ENCODE peak calls at places on chromosomes 3 and 15, in ten cellular contexts. One of them, this sample, is unnamed.

GRCh38 chr15:99566157-99566900 is 545 bp downstream of the MEF2A start:
- DNase-seq in AG09309: no peak
- DNase-seq in activated CD8-positive, alpha-beta memory T cell treated with anti-CD3 and anti-CD28 coated beads, Interleukin-2, amount 50 U/mL, for 48 hours: peak
- DNase-seq in GM19239: no peak
- DNase-seq in astrocyte of the spinal cord: peak
- DNase-seq in HT1080: peak
- DNase-seq in T-helper 1 cell: peak
- DNase-seq in HFF-Myc: no peak
- DNase-seq in HTR-8/SVneo: peak
- DNase-seq in activated T-cell treated with anti-CD3 and anti-CD28 coated beads for 1 hour: no peak
- DNase-seq in this sample: peak

GRCh38 chr3:40018369-40018768 is 209.0 kb downstream of the MYRIP start:
- DNase-seq in GM19239: no peak
- DNase-seq in activated CD8-positive, alpha-beta memory T cell treated with anti-CD3 and anti-CD28 coated beads, Interleukin-2, amount 50 U/mL, for 48 hours: no peak
- DNase-seq in HT1080: peak
- DNase-seq in HFF-Myc: no peak
- DNase-seq in activated T-cell treated with anti-CD3 and anti-CD28 coated beads for 1 hour: no peak
- DNase-seq in astrocyte of the spinal cord: no peak
- DNase-seq in HTR-8/SVneo: no peak
- DNase-seq in AG09309: no peak
- DNase-seq in T-helper 1 cell: no peak
- DNase-seq in this sample: no peak

GRCh38 chr15:31302029-31302657 is 24.5 kb upstream of the KLF13 start:
- DNase-seq in AG09309: no peak
- DNase-seq in astrocyte of the spinal cord: no peak
- DNase-seq in HT1080: no peak
- DNase-seq in HTR-8/SVneo: no peak
- DNase-seq in T-helper 1 cell: no peak
- DNase-seq in activated CD8-positive, alpha-beta memory T cell treated with anti-CD3 and anti-CD28 coated beads, Interleukin-2, amount 50 U/mL, for 48 hours: no peak
- DNase-seq in activated T-cell treated with anti-CD3 and anti-CD28 coated beads for 1 hour: no peak
- DNase-seq in HFF-Myc: no peak
- DNase-seq in GM19239: no peak
- DNase-seq in this sample: no peak

GRCh38 chr3:9149566-9149965 is 99.9 kb downstream of the SRGAP3 start:
- DNase-seq in astrocyte of the spinal cord: no peak
- DNase-seq in activated T-cell treated with anti-CD3 and anti-CD28 coated beads for 1 hour: no peak
- DNase-seq in GM19239: no peak
- DNase-seq in T-helper 1 cell: no peak
- DNase-seq in AG09309: no peak
- DNase-seq in HTR-8/SVneo: no peak
- DNase-seq in HFF-Myc: no peak
- DNase-seq in HT1080: no peak
- DNase-seq in activated CD8-positive, alpha-beta memory T cell treated with anti-CD3 and anti-CD28 coated beads, Interleukin-2, amount 50 U/mL, for 48 hours: no peak
- DNase-seq in this sample: peak

GRCh38 chr3:43087249-43087776 is 18.6 kb downstream of the POMGNT2 start:
- DNase-seq in HT1080: no peak
- DNase-seq in HFF-Myc: no peak
- DNase-seq in astrocyte of the spinal cord: no peak
- DNase-seq in HTR-8/SVneo: no peak
- DNase-seq in activated T-cell treated with anti-CD3 and anti-CD28 coated beads for 1 hour: no peak
- DNase-seq in AG09309: no peak
- DNase-seq in T-helper 1 cell: no peak
- DNase-seq in activated CD8-positive, alpha-beta memory T cell treated with anti-CD3 and anti-CD28 coated beads, Interleukin-2, amount 50 U/mL, for 48 hours: no peak
- DNase-seq in GM19239: no peak
- DNase-seq in this sample: no peak

GRCh38 chr3:54874816-54875556 is 52.9 kb downstream of the LRTM1 start:
- DNase-seq in GM19239: no peak
- DNase-seq in HTR-8/SVneo: no peak
- DNase-seq in activated T-cell treated with anti-CD3 and anti-CD28 coated beads for 1 hour: no peak
- DNase-seq in HT1080: no peak
- DNase-seq in HFF-Myc: no peak
- DNase-seq in AG09309: no peak
- DNase-seq in activated CD8-positive, alpha-beta memory T cell treated with anti-CD3 and anti-CD28 coated beads, Interleukin-2, amount 50 U/mL, for 48 hours: no peak
- DNase-seq in astrocyte of the spinal cord: no peak
- DNase-seq in T-helper 1 cell: no peak
- DNase-seq in this sample: no peak

GRCh38 chr3:128051459-128051836 is 789 bp upstream of the SEC61A1 start:
- DNase-seq in astrocyte of the spinal cord: peak
- DNase-seq in GM19239: no peak
- DNase-seq in HT1080: no peak
- DNase-seq in activated CD8-positive, alpha-beta memory T cell treated with anti-CD3 and anti-CD28 coated beads, Interleukin-2, amount 50 U/mL, for 48 hours: no peak
- DNase-seq in T-helper 1 cell: no peak
- DNase-seq in AG09309: no peak
- DNase-seq in activated T-cell treated with anti-CD3 and anti-CD28 coated beads for 1 hour: no peak
- DNase-seq in HTR-8/SVneo: peak
- DNase-seq in HFF-Myc: no peak
- DNase-seq in this sample: no peak

GRCh38 chr15:67149859-67150824 is 84.7 kb downstream of the SMAD3 start:
- DNase-seq in T-helper 1 cell: peak
- DNase-seq in activated T-cell treated with anti-CD3 and anti-CD28 coated beads for 1 hour: no peak
- DNase-seq in astrocyte of the spinal cord: peak
- DNase-seq in GM19239: no peak
- DNase-seq in HFF-Myc: peak
- DNase-seq in HT1080: peak
- DNase-seq in HTR-8/SVneo: peak
- DNase-seq in AG09309: peak
- DNase-seq in activated CD8-positive, alpha-beta memory T cell treated with anti-CD3 and anti-CD28 coated beads, Interleukin-2, amount 50 U/mL, for 48 hours: no peak
- DNase-seq in this sample: peak

GRCh38 chr3:196735751-196736150 is 3.9 kb upstream of the PAK2 start:
- DNase-seq in astrocyte of the spinal cord: no peak
- DNase-seq in HT1080: no peak
- DNase-seq in HTR-8/SVneo: no peak
- DNase-seq in GM19239: no peak
- DNase-seq in AG09309: no peak
- DNase-seq in T-helper 1 cell: no peak
- DNase-seq in HFF-Myc: no peak
- DNase-seq in activated T-cell treated with anti-CD3 and anti-CD28 coated beads for 1 hour: no peak
- DNase-seq in activated CD8-positive, alpha-beta memory T cell treated with anti-CD3 and anti-CD28 coated beads, Interleukin-2, amount 50 U/mL, for 48 hours: no peak
- DNase-seq in this sample: no peak

GRCh38 chr15:67149068-67149841 is 83.9 kb downstream of the SMAD3 start:
- DNase-seq in astrocyte of the spinal cord: no peak
- DNase-seq in HFF-Myc: no peak
- DNase-seq in activated CD8-positive, alpha-beta memory T cell treated with anti-CD3 and anti-CD28 coated beads, Interleukin-2, amount 50 U/mL, for 48 hours: no peak
- DNase-seq in activated T-cell treated with anti-CD3 and anti-CD28 coated beads for 1 hour: no peak
- DNase-seq in HT1080: no peak
- DNase-seq in GM19239: no peak
- DNase-seq in HTR-8/SVneo: no peak
- DNase-seq in AG09309: no peak
- DNase-seq in T-helper 1 cell: no peak
- DNase-seq in this sample: no peak

GRCh38 chr15:63049747-63050439 is 7.3 kb downstream of the TPM1 start:
- DNase-seq in GM19239: no peak
- DNase-seq in activated T-cell treated with anti-CD3 and anti-CD28 coated beads for 1 hour: no peak
- DNase-seq in AG09309: no peak
- DNase-seq in T-helper 1 cell: no peak
- DNase-seq in HTR-8/SVneo: no peak
- DNase-seq in HT1080: no peak
- DNase-seq in activated CD8-positive, alpha-beta memory T cell treated with anti-CD3 and anti-CD28 coated beads, Interleukin-2, amount 50 U/mL, for 48 hours: no peak
- DNase-seq in astrocyte of the spinal cord: peak
- DNase-seq in HFF-Myc: no peak
- DNase-seq in this sample: no peak

GRCh38 chr3:174191380-174191779 is 667.8 kb upstream of the NAALADL2 start:
- DNase-seq in activated CD8-positive, alpha-beta memory T cell treated with anti-CD3 and anti-CD28 coated beads, Interleukin-2, amount 50 U/mL, for 48 hours: no peak
- DNase-seq in astrocyte of the spinal cord: no peak
- DNase-seq in AG09309: no peak
- DNase-seq in GM19239: no peak
- DNase-seq in HTR-8/SVneo: no peak
- DNase-seq in T-helper 1 cell: no peak
- DNase-seq in HT1080: no peak
- DNase-seq in HFF-Myc: no peak
- DNase-seq in activated T-cell treated with anti-CD3 and anti-CD28 coated beads for 1 hour: no peak
- DNase-seq in this sample: no peak

GRCh38 chr3:44477312-44478030 is at the start of gene ZNF445:
- DNase-seq in astrocyte of the spinal cord: peak
- DNase-seq in HFF-Myc: no peak
- DNase-seq in AG09309: peak
- DNase-seq in activated T-cell treated with anti-CD3 and anti-CD28 coated beads for 1 hour: peak
- DNase-seq in T-helper 1 cell: peak
- DNase-seq in HTR-8/SVneo: peak
- DNase-seq in HT1080: peak
- DNase-seq in GM19239: peak
- DNase-seq in activated CD8-positive, alpha-beta memory T cell treated with anti-CD3 and anti-CD28 coated beads, Interleukin-2, amount 50 U/mL, for 48 hours: peak
- DNase-seq in this sample: peak

GRCh38 chr3:37989821-37990480 is 635 bp upstream of the VILL start:
- DNase-seq in astrocyte of the spinal cord: no peak
- DNase-seq in HTR-8/SVneo: no peak
- DNase-seq in activated T-cell treated with anti-CD3 and anti-CD28 coated beads for 1 hour: no peak
- DNase-seq in GM19239: no peak
- DNase-seq in AG09309: no peak
- DNase-seq in T-helper 1 cell: no peak
- DNase-seq in activated CD8-positive, alpha-beta memory T cell treated with anti-CD3 and anti-CD28 coated beads, Interleukin-2, amount 50 U/mL, for 48 hours: no peak
- DNase-seq in HFF-Myc: no peak
- DNase-seq in HT1080: no peak
- DNase-seq in this sample: no peak

GRCh38 chr3:167991213-167991612 is 104.5 kb downstream of the GOLIM4 start:
- DNase-seq in HTR-8/SVneo: no peak
- DNase-seq in activated T-cell treated with anti-CD3 and anti-CD28 coated beads for 1 hour: no peak
- DNase-seq in AG09309: no peak
- DNase-seq in GM19239: no peak
- DNase-seq in HT1080: no peak
- DNase-seq in astrocyte of the spinal cord: no peak
- DNase-seq in activated CD8-positive, alpha-beta memory T cell treated with anti-CD3 and anti-CD28 coated beads, Interleukin-2, amount 50 U/mL, for 48 hours: no peak
- DNase-seq in T-helper 1 cell: no peak
- DNase-seq in HFF-Myc: no peak
- DNase-seq in this sample: no peak

GRCh38 chr15:85792872-85793621 is 1.7 kb downstream of the KLHL25 start:
- DNase-seq in GM19239: no peak
- DNase-seq in HT1080: peak
- DNase-seq in activated CD8-positive, alpha-beta memory T cell treated with anti-CD3 and anti-CD28 coated beads, Interleukin-2, amount 50 U/mL, for 48 hours: no peak
- DNase-seq in astrocyte of the spinal cord: no peak
- DNase-seq in HFF-Myc: no peak
- DNase-seq in AG09309: no peak
- DNase-seq in T-helper 1 cell: no peak
- DNase-seq in activated T-cell treated with anti-CD3 and anti-CD28 coated beads for 1 hour: no peak
- DNase-seq in HTR-8/SVneo: no peak
- DNase-seq in this sample: no peak

GRCh38 chr3:13571264-13571663 is 22.3 kb downstream of the FBLN2 start:
- DNase-seq in activated CD8-positive, alpha-beta memory T cell treated with anti-CD3 and anti-CD28 coated beads, Interleukin-2, amount 50 U/mL, for 48 hours: no peak
- DNase-seq in astrocyte of the spinal cord: no peak
- DNase-seq in T-helper 1 cell: no peak
- DNase-seq in GM19239: no peak
- DNase-seq in HTR-8/SVneo: no peak
- DNase-seq in activated T-cell treated with anti-CD3 and anti-CD28 coated beads for 1 hour: no peak
- DNase-seq in HT1080: no peak
- DNase-seq in HFF-Myc: no peak
- DNase-seq in AG09309: no peak
- DNase-seq in this sample: no peak

GRCh38 chr3:188578579-188579363 is 424.8 kb downstream of the LPP start:
- DNase-seq in HTR-8/SVneo: no peak
- DNase-seq in GM19239: no peak
- DNase-seq in T-helper 1 cell: no peak
- DNase-seq in AG09309: peak
- DNase-seq in HFF-Myc: no peak
- DNase-seq in HT1080: peak
- DNase-seq in activated CD8-positive, alpha-beta memory T cell treated with anti-CD3 and anti-CD28 coated beads, Interleukin-2, amount 50 U/mL, for 48 hours: peak
- DNase-seq in astrocyte of the spinal cord: peak
- DNase-seq in activated T-cell treated with anti-CD3 and anti-CD28 coated beads for 1 hour: no peak
- DNase-seq in this sample: peak